ENCODE peak calls at places on chromosomes 2 and 18, in four cellular contexts. One of them, this sample, is unnamed.

GRCh38 chr18:48732767-48733424 is 194.1 kb downstream of the CTIF start:
- DNase-seq in left ventricle myocardium inferior: no peak
- DNase-seq in choroid plexus epithelial cell: no peak
- DNase-seq in AG04449: no peak
- DNase-seq in this sample: no peak

GRCh38 chr2:151637284-151637781 is 96.9 kb downstream of the NEB start:
- DNase-seq in left ventricle myocardium inferior: no peak
- DNase-seq in choroid plexus epithelial cell: no peak
- DNase-seq in AG04449: no peak
- DNase-seq in this sample: no peak

GRCh38 chr2:67532325-67532724 is 135.2 kb downstream of the ETAA1 start:
- DNase-seq in left ventricle myocardium inferior: no peak
- DNase-seq in choroid plexus epithelial cell: no peak
- DNase-seq in AG04449: no peak
- DNase-seq in this sample: no peak

GRCh38 chr2:62964050-62964449 is 86.6 kb upstream of the OTX1 start:
- DNase-seq in left ventricle myocardium inferior: no peak
- DNase-seq in choroid plexus epithelial cell: no peak
- DNase-seq in AG04449: no peak
- DNase-seq in this sample: no peak

GRCh38 chr2:112985090-112985489 is 7.3 kb downstream of the IL36G start:
- DNase-seq in left ventricle myocardium inferior: no peak
- DNase-seq in choroid plexus epithelial cell: no peak
- DNase-seq in AG04449: no peak
- DNase-seq in this sample: no peak

GRCh38 chr2:63846487-63846886 is 4.8 kb downstream of the UGP2 start:
- DNase-seq in left ventricle myocardium inferior: no peak
- DNase-seq in choroid plexus epithelial cell: no peak
- DNase-seq in AG04449: no peak
- DNase-seq in this sample: no peak

GRCh38 chr2:46025081-46025480 is 272.1 kb upstream of the EPAS1 start:
- DNase-seq in left ventricle myocardium inferior: no peak
- DNase-seq in choroid plexus epithelial cell: no peak
- DNase-seq in AG04449: no peak
- DNase-seq in this sample: no peak

GRCh38 chr2:175855794-175856453 is 146.1 kb downstream of the LNPK start:
- DNase-seq in left ventricle myocardium inferior: peak
- DNase-seq in choroid plexus epithelial cell: no peak
- DNase-seq in AG04449: no peak
- DNase-seq in this sample: peak

GRCh38 chr2:240436626-240437180 is 1.2 kb downstream of the GPC1 start:
- DNase-seq in left ventricle myocardium inferior: peak
- DNase-seq in choroid plexus epithelial cell: peak
- DNase-seq in AG04449: no peak
- DNase-seq in this sample: no peak

GRCh38 chr2:6576312-6576711 is 289.4 kb downstream of the CMPK2 start:
- DNase-seq in left ventricle myocardium inferior: no peak
- DNase-seq in choroid plexus epithelial cell: peak
- DNase-seq in AG04449: peak
- DNase-seq in this sample: no peak

GRCh38 chr18:50090370-50091312 is 104.3 kb downstream of the MYO5B start:
- DNase-seq in left ventricle myocardium inferior: no peak
- DNase-seq in choroid plexus epithelial cell: no peak
- DNase-seq in AG04449: no peak
- DNase-seq in this sample: no peak

GRCh38 chr2:79428745-79429144 is 84.1 kb upstream of the CTNNA2 start:
- DNase-seq in left ventricle myocardium inferior: no peak
- DNase-seq in choroid plexus epithelial cell: no peak
- DNase-seq in AG04449: no peak
- DNase-seq in this sample: no peak

GRCh38 chr2:27073782-27074181 is 2.3 kb upstream of the OST4 start:
- DNase-seq in left ventricle myocardium inferior: no peak
- DNase-seq in choroid plexus epithelial cell: no peak
- DNase-seq in AG04449: no peak
- DNase-seq in this sample: no peak

GRCh38 chr2:238274152-238274865 is 14.1 kb downstream of the PER2 start:
- DNase-seq in left ventricle myocardium inferior: no peak
- DNase-seq in choroid plexus epithelial cell: no peak
- DNase-seq in AG04449: no peak
- DNase-seq in this sample: no peak

GRCh38 chr2:30024281-30024680 is 102.9 kb upstream of the ALK start:
- DNase-seq in left ventricle myocardium inferior: no peak
- DNase-seq in choroid plexus epithelial cell: no peak
- DNase-seq in AG04449: no peak
- DNase-seq in this sample: no peak

GRCh38 chr18:58716046-58716766 is 44.9 kb downstream of the MALT1 start:
- DNase-seq in left ventricle myocardium inferior: no peak
- DNase-seq in choroid plexus epithelial cell: peak
- DNase-seq in AG04449: no peak
- DNase-seq in this sample: no peak

GRCh38 chr2:172380436-172381274 is 46.7 kb upstream of the ITGA6 start:
- DNase-seq in left ventricle myocardium inferior: no peak
- DNase-seq in choroid plexus epithelial cell: peak
- DNase-seq in AG04449: no peak
- DNase-seq in this sample: peak

GRCh38 chr18:7174359-7175107 is 56.4 kb upstream of the LRRC30 start:
- DNase-seq in left ventricle myocardium inferior: no peak
- DNase-seq in choroid plexus epithelial cell: peak
- DNase-seq in AG04449: no peak
- DNase-seq in this sample: no peak

GRCh38 chr2:133711226-133711625 is 143.0 kb upstream of the NCKAP5 start:
- DNase-seq in left ventricle myocardium inferior: no peak
- DNase-seq in choroid plexus epithelial cell: no peak
- DNase-seq in AG04449: no peak
- DNase-seq in this sample: no peak

GRCh38 chr2:20346565-20347127 is 4.0 kb downstream of the PUM2 start:
- DNase-seq in left ventricle myocardium inferior: no peak
- DNase-seq in choroid plexus epithelial cell: no peak
- DNase-seq in AG04449: no peak
- DNase-seq in this sample: no peak

GRCh38 chr2:88554189-88554588 is 73.1 kb downstream of the EIF2AK3 start:
- DNase-seq in left ventricle myocardium inferior: no peak
- DNase-seq in choroid plexus epithelial cell: no peak
- DNase-seq in AG04449: no peak
- DNase-seq in this sample: no peak

GRCh38 chr2:195513119-195513518 is 143.9 kb upstream of the SLC39A10 start:
- DNase-seq in left ventricle myocardium inferior: no peak
- DNase-seq in choroid plexus epithelial cell: no peak
- DNase-seq in AG04449: no peak
- DNase-seq in this sample: no peak

GRCh38 chr2:172484253-172484652 is 56.9 kb downstream of the ITGA6 start:
- DNase-seq in left ventricle myocardium inferior: no peak
- DNase-seq in choroid plexus epithelial cell: peak
- DNase-seq in AG04449: no peak
- DNase-seq in this sample: no peak

GRCh38 chr2:240498958-240499260 is 58.9 kb downstream of the ANKMY1 start:
- DNase-seq in left ventricle myocardium inferior: no peak
- DNase-seq in choroid plexus epithelial cell: no peak
- DNase-seq in AG04449: no peak
- DNase-seq in this sample: no peak

GRCh38 chr2:25903216-25903776 is 25.0 kb upstream of the ASXL2 start:
- DNase-seq in left ventricle myocardium inferior: no peak
- DNase-seq in choroid plexus epithelial cell: no peak
- DNase-seq in AG04449: no peak
- DNase-seq in this sample: no peak

GRCh38 chr2:217026570-217026969 is 166.7 kb upstream of the TNP1 start:
- DNase-seq in left ventricle myocardium inferior: no peak
- DNase-seq in choroid plexus epithelial cell: no peak
- DNase-seq in AG04449: no peak
- DNase-seq in this sample: no peak

GRCh38 chr2:102258025-102258385 is 53.4 kb upstream of the IL1RL1 start:
- DNase-seq in left ventricle myocardium inferior: no peak
- DNase-seq in choroid plexus epithelial cell: no peak
- DNase-seq in AG04449: no peak
- DNase-seq in this sample: no peak

GRCh38 chr18:61738042-61738441 is 154.8 kb downstream of the RNF152 start:
- DNase-seq in left ventricle myocardium inferior: no peak
- DNase-seq in choroid plexus epithelial cell: peak
- DNase-seq in AG04449: no peak
- DNase-seq in this sample: no peak

GRCh38 chr18:36185901-36186460 is 1.3 kb upstream of the MOCOS start:
- DNase-seq in left ventricle myocardium inferior: no peak
- DNase-seq in choroid plexus epithelial cell: no peak
- DNase-seq in AG04449: no peak
- DNase-seq in this sample: no peak

GRCh38 chr18:48035556-48035860 is 105.0 kb upstream of the SMAD2 start:
- DNase-seq in left ventricle myocardium inferior: no peak
- DNase-seq in choroid plexus epithelial cell: no peak
- DNase-seq in AG04449: no peak
- DNase-seq in this sample: no peak

GRCh38 chr18:74430811-74431571 is 26.1 kb downstream of the DIPK1C start:
- DNase-seq in left ventricle myocardium inferior: no peak
- DNase-seq in choroid plexus epithelial cell: no peak
- DNase-seq in AG04449: no peak
- DNase-seq in this sample: no peak

GRCh38 chr2:160609346-160609745 is 115.7 kb upstream of the RBMS1 start:
- DNase-seq in left ventricle myocardium inferior: no peak
- DNase-seq in choroid plexus epithelial cell: no peak
- DNase-seq in AG04449: no peak
- DNase-seq in this sample: no peak

DNA sequence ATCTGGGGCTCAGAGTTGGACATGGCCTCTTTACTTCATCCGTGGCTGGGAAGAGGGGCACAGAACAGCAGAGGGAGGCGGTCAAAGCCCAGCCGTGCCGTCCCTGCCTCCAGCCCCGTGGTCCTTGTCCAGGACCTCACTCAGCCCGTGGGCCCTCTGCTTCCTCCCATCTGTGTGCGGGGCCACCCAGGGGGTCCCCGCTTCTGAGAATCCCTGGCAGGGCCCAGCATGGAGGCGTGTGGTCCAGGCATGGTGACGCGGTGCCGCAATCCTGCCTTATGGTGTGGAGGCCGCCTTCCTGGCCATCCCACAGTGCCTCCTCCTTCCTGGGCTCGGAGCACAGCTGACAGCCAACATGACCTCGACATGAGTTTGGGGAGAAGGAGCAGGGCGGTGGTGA is 232.6 kb downstream of the FAM210A start:
- DNase-seq in left ventricle myocardium inferior: no peak
- DNase-seq in choroid plexus epithelial cell: no peak
- DNase-seq in AG04449: no peak
- DNase-seq in this sample: no peak
- TF ChIP-seq CTCF in left ventricle myocardium inferior: no peak
- TF ChIP-seq CTCF in choroid plexus epithelial cell: no peak
- TF ChIP-seq CTCF in AG04449: no peak
- TF ChIP-seq CTCF in this sample: no peak

DNA sequence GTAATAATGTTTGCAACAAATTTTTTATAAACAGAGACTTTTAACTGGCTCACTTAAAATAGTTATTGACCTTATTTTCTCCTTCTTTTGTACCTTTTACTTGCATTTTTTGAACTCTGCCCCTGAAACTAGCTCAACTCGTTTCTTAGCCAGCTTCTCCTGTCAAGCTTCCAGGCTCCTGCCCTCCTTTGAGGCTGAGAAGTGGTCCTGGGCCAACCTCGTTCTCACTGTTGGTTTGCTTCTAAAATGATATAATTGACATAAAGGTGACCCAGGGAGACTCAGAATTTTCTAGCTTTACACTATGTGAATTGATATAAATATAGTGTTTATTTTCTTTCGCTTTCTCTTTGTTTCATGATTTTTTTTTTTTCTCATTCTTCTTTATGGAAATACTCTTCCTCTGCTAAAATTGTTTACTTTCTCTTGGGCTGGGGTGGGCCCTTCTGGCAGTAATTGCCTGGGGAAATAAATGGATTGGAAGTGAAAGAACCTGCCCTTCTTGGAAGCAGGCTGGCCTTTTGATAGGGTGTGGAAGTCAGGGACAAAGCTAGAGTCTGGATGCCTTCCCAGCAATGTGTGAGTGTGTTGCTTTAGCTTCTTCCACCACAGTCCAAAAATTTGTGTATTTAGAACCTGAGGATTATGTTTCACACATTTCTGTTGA is 30.7 kb downstream of the GPD2 start:
- DNase-seq in left ventricle myocardium inferior: peak
- DNase-seq in choroid plexus epithelial cell: peak
- DNase-seq in AG04449: no peak
- DNase-seq in this sample: no peak
- H3K4me3 ChIP-seq in left ventricle myocardium inferior: peak
- H3K4me3 ChIP-seq in choroid plexus epithelial cell: peak
- H3K4me3 ChIP-seq in AG04449: no peak
- H3K4me3 ChIP-seq in this sample: no peak

DNA sequence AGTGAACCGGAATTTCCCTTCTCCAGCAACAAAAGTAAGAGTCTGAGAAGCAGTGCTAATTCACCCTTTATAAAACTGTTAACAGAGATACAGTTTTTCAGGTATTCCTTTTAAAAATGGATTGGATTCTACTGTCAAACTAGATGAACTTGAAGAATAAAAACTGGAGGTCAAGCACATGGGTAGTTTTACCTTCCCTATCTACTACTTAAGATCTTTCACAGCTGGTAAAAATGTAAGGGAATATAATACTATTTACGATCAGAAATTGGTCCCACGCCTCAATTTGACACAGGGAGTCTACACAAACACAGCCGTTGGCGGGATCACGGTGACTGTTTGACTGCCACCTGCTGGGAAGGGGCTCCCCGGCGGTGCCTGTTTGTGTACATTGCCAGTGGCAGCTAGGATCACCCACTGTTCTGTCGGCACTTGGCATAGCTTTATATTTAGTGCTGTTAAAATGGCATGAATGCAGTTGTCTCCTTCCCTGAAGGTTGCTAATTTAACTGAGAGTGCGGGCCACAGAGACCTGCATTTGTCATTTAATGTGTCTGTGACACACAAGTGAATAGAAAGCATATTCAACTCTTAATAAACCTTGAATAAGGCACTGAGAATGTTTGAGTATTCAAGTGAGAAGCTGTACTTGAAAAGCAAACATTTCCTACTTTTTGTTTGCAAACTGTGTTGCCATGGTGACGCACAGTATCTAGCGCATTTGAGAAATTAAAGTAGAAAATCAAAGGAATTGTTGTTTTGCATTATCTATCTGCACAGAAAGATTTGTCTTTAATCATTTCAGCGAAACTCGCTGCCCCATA is 59.6 kb downstream of the ABCG8 start:
- DNase-seq in left ventricle myocardium inferior: no peak
- DNase-seq in choroid plexus epithelial cell: peak
- DNase-seq in AG04449: no peak
- DNase-seq in this sample: no peak
- TF ChIP-seq CTCF in left ventricle myocardium inferior: peak
- TF ChIP-seq CTCF in choroid plexus epithelial cell: peak
- TF ChIP-seq CTCF in AG04449: no peak
- TF ChIP-seq CTCF in this sample: peak

GRCh38 chr2:234491281-234491680 is 5.6 kb downstream of the ARL4C start:
- DNase-seq in left ventricle myocardium inferior: no peak
- DNase-seq in choroid plexus epithelial cell: no peak
- DNase-seq in AG04449: no peak
- DNase-seq in this sample: no peak
- H3K4me3 ChIP-seq in left ventricle myocardium inferior: no peak
- H3K4me3 ChIP-seq in choroid plexus epithelial cell: no peak
- H3K4me3 ChIP-seq in AG04449: no peak
- H3K4me3 ChIP-seq in this sample: no peak

This sample was measured in retinal pigment epithelial cell.